ENCODE peak calls at places on chromosomes 4 and X, in seven cellular contexts. F is erythroblast, H is tibial nerve, C is body of pancreas, M is adrenal gland, G is lower leg skin, D is upper lobe of left lung. N is an unnamed sample.

GRCh38 chr4:37826282-37827029 is at the start of gene PGM2:
- DNase-seq in F (peak), H (peak), C (peak), M (peak), G (peak), D (peak), N (peak)

GRCh38 chrX:78019586-78020483 is 50.4 kb upstream of the PGAM4 start:
- DNase-seq in F (peak), H (no peak), C (peak), M (no peak), G (no peak), D (no peak), N (no peak)

GRCh38 chr4:125016892-125017299 is 297.9 kb upstream of the FAT4 start:
- DNase-seq in F (no peak), H (no peak), C (no peak), M (no peak), G (no peak), D (no peak), N (no peak)

GRCh38 chr4:96784336-96784735 is 944.4 kb downstream of the PDHA2 start:
- DNase-seq in F (no peak), H (no peak), C (no peak), M (no peak), G (no peak), D (no peak), N (no peak)

GRCh38 chr4:93480452-93480851 is 348.1 kb upstream of the ATOH1 start:
- DNase-seq in F (no peak), H (no peak), C (no peak), M (no peak), G (no peak), D (no peak), N (no peak)

GRCh38 chr4:7418131-7418943 is 16.4 kb downstream of the PSAPL1 start:
- DNase-seq in F (no peak), H (no peak), C (peak), M (peak), G (no peak), D (peak), N (peak)

GRCh38 chrX:123476636-123477219 is 256.1 kb downstream of the THOC2 start:
- DNase-seq in F (no peak), H (peak), C (no peak), M (peak), G (no peak), D (no peak), N (no peak)

GRCh38 chr4:4507923-4508322 is 33.9 kb downstream of the STX18 start:
- DNase-seq in F (peak), H (no peak), C (no peak), M (no peak), G (no peak), D (no peak), N (no peak)

GRCh38 chr4:121053601-121054143 is 18.7 kb downstream of the NDNF start:
- DNase-seq in F (no peak), H (no peak), C (no peak), M (no peak), G (no peak), D (no peak), N (no peak)

GRCh38 chrX:1493877-1494510 is 41.3 kb upstream of the ASMTL start:
- DNase-seq in F (no peak), H (no peak), C (no peak), M (peak), G (peak), D (no peak), N (peak)

GRCh38 chr4:121711263-121712000 is 14.7 kb upstream of the ANXA5 start:
- DNase-seq in F (peak), H (peak), C (peak), M (peak), G (peak), D (peak), N (peak)

GRCh38 chrX:68077378-68077777 is 355.9 kb downstream of the OPHN1 start:
- DNase-seq in F (no peak), H (no peak), C (no peak), M (no peak), G (no peak), D (no peak), N (no peak)

GRCh38 chr4:47615385-47615784 is 130.3 kb downstream of the ATP10D start:
- DNase-seq in F (no peak), H (no peak), C (no peak), M (no peak), G (no peak), D (no peak), N (no peak)

GRCh38 chr4:83993774-83994173 is 457.9 kb downstream of the GPAT3 start:
- DNase-seq in F (peak), H (no peak), C (no peak), M (no peak), G (no peak), D (no peak), N (no peak)

GRCh38 chr4:30763337-30763736 is 43.2 kb downstream of the PCDH7 start:
- DNase-seq in F (no peak), H (no peak), C (no peak), M (no peak), G (no peak), D (no peak), N (no peak)

GRCh38 chr4:111228396-111228795 is 605.5 kb upstream of the PITX2 start:
- DNase-seq in F (no peak), H (no peak), C (no peak), M (no peak), G (no peak), D (no peak), N (no peak)

GRCh38 chrX:4243759-4244158 is 530.3 kb upstream of the PRKX start:
- DNase-seq in F (no peak), H (no peak), C (no peak), M (no peak), G (no peak), D (no peak), N (no peak)

GRCh38 chrX:40154853-40155616 is 57.3 kb upstream of the BCOR start:
- DNase-seq in F (peak), H (peak), C (peak), M (peak), G (no peak), D (peak), N (no peak)

GRCh38 chr4:188986271-188986689 is 847.0 kb downstream of the TRIML1 start:
- DNase-seq in F (no peak), H (no peak), C (no peak), M (no peak), G (no peak), D (no peak), N (no peak)

GRCh38 chrX:3526084-3526483 is 179.6 kb upstream of the MXRA5 start:
- DNase-seq in F (no peak), H (no peak), C (no peak), M (no peak), G (no peak), D (no peak), N (no peak)

GRCh38 chrX:69101655-69102251 is 63.5 kb downstream of the PJA1 start:
- DNase-seq in F (no peak), H (no peak), C (no peak), M (no peak), G (no peak), D (no peak), N (no peak)

GRCh38 chr4:86595426-86595805 is 1.3 kb downstream of the PTPN13 start:
- DNase-seq in F (peak), H (no peak), C (no peak), M (no peak), G (no peak), D (no peak), N (no peak)

GRCh38 chr4:144645621-144646522 is at the start of gene HHIP:
- DNase-seq in F (peak), H (peak), C (peak), M (no peak), G (no peak), D (peak), N (no peak)

GRCh38 chrX:13688384-13688771 is 550 bp upstream of the RAB9A start:
- DNase-seq in F (no peak), H (no peak), C (no peak), M (no peak), G (no peak), D (no peak), N (no peak)

GRCh38 chrX:70096052-70096451 is 33.8 kb downstream of the OTUD6A start:
- DNase-seq in F (no peak), H (no peak), C (no peak), M (no peak), G (no peak), D (no peak), N (no peak)

GRCh38 chr4:74886490-74886889 is 46.4 kb upstream of the PARM1 start:
- DNase-seq in F (peak), H (no peak), C (no peak), M (no peak), G (no peak), D (no peak), N (no peak)

GRCh38 chrX:72381439-72382198 is 75.9 kb upstream of the CITED1 start:
- DNase-seq in F (no peak), H (no peak), C (no peak), M (no peak), G (no peak), D (peak), N (no peak)

GRCh38 chrX:120819126-120819525 is 56.5 kb downstream of the CT47B1 start:
- DNase-seq in F (no peak), H (no peak), C (no peak), M (no peak), G (no peak), D (no peak), N (no peak)
- TF ChIP-seq POLR2A in F (no peak), H (no peak), C (no peak), M (no peak), G (no peak), D (no peak), N (no peak)

GRCh38 chrX:132489256-132490085 is 633 bp upstream of the MBNL3 start:
- DNase-seq in F (peak), H (peak), C (peak), M (peak), G (peak), D (peak), N (peak)
- TF ChIP-seq POLR2A in F (peak), H (no peak), C (peak), M (no peak), G (no peak), D (no peak), N (no peak)

GRCh38 chr4:54092405-54092759 is 7.6 kb upstream of the GSX2 start:
- DNase-seq in F (no peak), H (no peak), C (no peak), M (no peak), G (no peak), D (no peak), N (no peak)

GRCh38 chr4:54090404-54090803 is 9.6 kb upstream of the GSX2 start:
- DNase-seq in F (no peak), H (no peak), C (no peak), M (no peak), G (no peak), D (no peak), N (no peak)

GRCh38 chr4:54090804-54091623 is 8.9 kb upstream of the GSX2 start:
- DNase-seq in F (no peak), H (no peak), C (peak), M (no peak), G (peak), D (no peak), N (no peak)

GRCh38 chr4:54092800-54093608 is 7.0 kb upstream of the GSX2 start:
- DNase-seq in F (no peak), H (no peak), C (no peak), M (no peak), G (no peak), D (no peak), N (no peak)

GRCh38 chr4:54091637-54092404 is 8.1 kb upstream of the GSX2 start:
- DNase-seq in F (peak), H (peak), C (peak), M (peak), G (peak), D (peak), N (peak)
- TF ChIP-seq POLR2A in F (no peak), H (no peak), C (no peak), M (no peak), G (no peak), D (no peak), N (no peak)

GRCh38 chr4:173167793-173168395 is 717 bp upstream of the GALNT7 start:
- DNase-seq in F (peak), H (no peak), C (peak), M (no peak), G (no peak), D (peak), N (peak)
- TF ChIP-seq POLR2A in F (no peak), H (no peak), C (no peak), M (no peak), G (no peak), D (no peak), N (no peak)

GRCh38 chr4:39026096-39026495 is 6.1 kb downstream of the TMEM156 start:
- DNase-seq in F (no peak), H (no peak), C (no peak), M (no peak), G (no peak), D (no peak), N (no peak)

GRCh38 chr4:39025552-39026085 is 6.6 kb downstream of the TMEM156 start:
- DNase-seq in F (peak), H (no peak), C (no peak), M (no peak), G (no peak), D (no peak), N (no peak)

GRCh38 chr4:39032218-39033085 is at the start of gene TMEM156:
- DNase-seq in F (no peak), H (no peak), C (no peak), M (no peak), G (no peak), D (no peak), N (no peak)

GRCh38 chr4:39030726-39031125 is 1.5 kb downstream of the TMEM156 start:
- DNase-seq in F (no peak), H (no peak), C (no peak), M (no peak), G (no peak), D (no peak), N (no peak)

DNA sequence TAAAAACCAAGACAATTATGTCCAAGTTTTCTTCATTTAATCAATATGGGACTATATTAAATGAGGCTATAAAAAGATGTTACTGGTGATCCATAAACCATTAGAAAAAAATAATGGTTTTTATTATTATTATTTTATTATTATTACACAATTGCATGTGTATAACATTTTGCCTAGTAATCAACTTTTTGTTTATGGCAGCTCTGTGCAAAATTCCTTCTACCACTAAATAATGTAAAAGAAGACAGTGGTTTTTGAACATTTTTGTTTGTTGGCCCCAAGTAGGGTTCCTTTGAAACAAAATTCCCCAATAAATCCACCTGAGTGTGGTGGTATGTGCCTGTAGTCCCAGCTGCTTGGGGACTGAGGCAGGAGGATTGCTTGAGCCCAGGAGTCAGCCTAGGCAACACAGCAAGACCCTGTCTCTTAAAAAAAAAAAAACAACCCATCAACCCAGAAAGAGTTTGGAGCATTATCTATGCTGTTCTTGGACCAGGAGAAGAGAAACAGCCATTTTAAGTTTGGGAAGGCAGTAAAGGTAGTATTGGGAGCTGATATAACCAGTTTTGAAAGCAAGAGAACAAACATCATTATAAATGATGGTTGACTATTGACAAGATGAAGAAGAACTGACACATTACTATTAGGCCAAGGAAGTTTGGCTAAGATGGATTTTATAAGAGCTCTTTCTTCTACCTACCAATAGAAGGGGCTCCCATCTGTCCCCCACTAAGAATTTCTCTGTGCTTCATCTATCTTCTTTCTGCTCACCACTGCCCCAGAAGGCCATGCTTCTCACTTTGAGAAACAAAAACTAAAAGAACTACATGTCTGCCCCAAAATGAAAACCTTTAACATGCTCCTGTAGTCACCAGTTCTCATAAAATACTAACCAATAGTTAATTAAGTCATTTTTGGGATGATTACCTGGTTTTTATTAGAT is 2.2 kb downstream of the TMEM156 start:
- DNase-seq in F (no peak), H (no peak), C (no peak), M (no peak), G (no peak), D (no peak), N (no peak)
- TF ChIP-seq POLR2A in F (no peak), H (no peak), C (no peak), M (no peak), G (no peak), D (no peak), N (no peak)

DNA sequence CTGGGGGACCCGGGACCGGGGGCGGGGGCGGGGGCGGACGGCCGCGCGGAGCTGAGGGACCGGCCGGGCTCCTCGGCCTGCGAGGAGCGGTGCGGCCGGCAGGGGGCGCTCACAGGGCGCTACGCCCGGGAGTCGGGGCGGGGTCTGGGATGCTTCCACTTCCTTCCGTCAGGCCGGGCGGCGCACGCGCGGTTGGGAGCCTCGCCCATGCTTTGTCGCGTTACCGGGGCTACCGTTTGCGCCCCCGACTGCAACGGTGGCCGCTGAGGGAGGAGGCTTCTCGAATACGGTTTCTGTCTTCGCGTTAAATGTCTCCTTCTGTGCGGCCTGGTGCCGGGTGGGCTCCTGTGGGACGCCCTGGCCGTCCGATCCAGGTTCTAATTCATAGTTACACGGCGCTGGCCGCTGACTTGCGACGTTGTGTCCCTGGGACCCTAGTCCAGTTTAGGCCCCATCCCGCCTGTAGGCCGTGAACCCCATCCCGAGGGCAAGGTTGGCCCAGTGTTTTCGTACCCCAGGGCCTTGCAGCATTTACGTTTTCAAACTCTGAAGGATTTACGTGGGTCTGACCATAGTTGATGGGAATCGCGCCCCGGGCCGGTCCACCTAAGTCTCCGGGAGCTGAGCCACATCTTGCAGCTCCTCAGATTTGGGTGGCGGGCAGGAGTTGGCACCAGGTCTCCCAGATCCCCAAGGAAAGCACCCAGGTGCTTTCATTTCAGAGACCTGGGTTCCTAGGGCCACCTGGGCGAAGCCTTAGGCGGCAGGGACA is 549 bp downstream of the MSL3 start:
- DNase-seq in F (peak), H (peak), C (peak), M (peak), G (peak), D (peak), N (peak)
- TF ChIP-seq POLR2A in F (no peak), H (peak), C (peak), M (no peak), G (no peak), D (no peak), N (no peak)

GRCh38 chr4:1347410-1347864 is 429 bp downstream of the UVSSA start:
- DNase-seq in F (peak), H (peak), C (peak), M (peak), G (peak), D (peak), N (peak)
- TF ChIP-seq POLR2A in F (peak), H (peak), C (peak), M (peak), G (no peak), D (no peak), N (no peak)

DNA sequence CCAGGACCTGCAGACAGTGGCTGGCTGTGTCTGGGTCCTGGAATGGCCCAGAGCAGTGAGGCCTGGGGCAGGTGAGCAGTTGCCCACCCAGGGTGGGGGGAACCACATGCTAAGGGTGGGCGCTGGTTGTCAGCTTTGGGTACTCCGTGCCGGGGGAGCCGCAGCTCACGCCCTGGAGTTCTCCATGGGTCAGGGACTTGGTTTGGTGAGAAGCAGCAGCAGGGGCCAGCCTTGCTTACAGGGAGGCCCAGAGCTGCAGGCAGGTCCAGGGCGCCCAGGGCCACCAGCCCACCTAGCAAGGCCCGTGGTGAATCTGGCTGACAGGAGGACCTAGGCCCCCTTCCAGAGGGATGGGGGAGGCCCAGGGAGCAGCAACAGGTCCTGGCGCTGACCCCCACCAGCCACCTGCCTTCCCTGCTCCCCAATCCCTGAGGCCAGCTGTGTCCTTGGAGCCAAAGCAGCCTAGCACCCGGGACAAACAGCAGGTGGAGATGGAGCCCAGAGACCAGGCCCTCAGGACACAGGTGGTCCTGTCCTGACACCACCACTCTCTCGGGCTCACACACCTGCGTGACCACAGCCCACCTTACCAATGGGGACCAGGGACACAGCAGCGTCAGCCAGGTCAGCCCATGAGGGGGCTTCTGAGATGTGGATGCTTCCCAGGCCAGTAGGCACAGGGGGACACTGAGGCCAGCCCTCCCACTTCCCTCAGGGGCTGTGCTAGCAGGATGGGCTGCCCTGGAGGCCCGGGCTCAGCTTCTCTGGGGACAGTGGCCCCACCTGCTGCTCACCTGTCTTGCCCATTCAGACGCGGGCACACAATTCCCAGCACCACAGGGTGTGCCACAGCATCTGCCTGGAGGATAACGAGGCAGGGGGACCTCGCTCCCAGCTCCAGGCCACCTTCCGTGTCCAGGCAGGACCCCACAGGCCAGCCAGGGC is 3.5 kb downstream of the MXD4 start:
- DNase-seq in F (no peak), H (no peak), C (no peak), M (peak), G (peak), D (peak), N (peak)
- TF ChIP-seq POLR2A in F (no peak), H (no peak), C (no peak), M (no peak), G (no peak), D (no peak), N (no peak)

DNA sequence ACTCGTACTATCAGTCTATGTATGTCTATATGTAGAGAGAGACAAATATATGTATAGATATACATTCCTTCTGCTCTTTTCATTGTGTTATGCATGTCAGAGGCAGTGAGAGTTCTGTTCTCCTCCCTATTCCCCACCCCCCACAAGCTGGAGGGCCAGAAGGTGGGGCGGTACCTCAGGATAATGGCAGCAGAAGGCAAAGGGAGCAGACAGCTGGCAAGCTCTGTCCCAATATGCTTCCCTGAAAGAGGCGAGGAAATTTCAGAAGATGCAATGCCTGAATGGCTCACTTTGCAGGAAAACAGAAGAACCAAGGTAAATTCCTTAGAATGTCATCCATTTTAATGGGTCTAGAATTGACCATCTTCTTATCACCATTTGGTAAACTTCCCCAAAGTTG is 114.4 kb downstream of the NAA11 start:
- DNase-seq in F (no peak), H (no peak), C (no peak), M (no peak), G (no peak), D (no peak), N (no peak)
- TF ChIP-seq POLR2A in F (no peak), H (no peak), C (no peak), M (no peak), G (no peak), D (no peak), N (no peak)

N was measured in suprapubic skin.